ENCODE peak calls at places on chromosomes 12 and 14, in four cellular contexts. X, N, Y and L are unnamed samples.

GRCh38 chr12:56300644-56301464 is 724 bp upstream of the CS start:
- DNase-seq in X (no peak), N (peak), Y (peak), L (no peak)

GRCh38 chr12:3913278-3913677 is 40.1 kb upstream of the PARP11 start:
- DNase-seq in X (no peak), N (no peak), Y (no peak), L (no peak)

GRCh38 chr12:79690606-79691298 is at the start of gene PAWR:
- DNase-seq in X (peak), N (peak), Y (peak), L (peak)

GRCh38 chr14:72948481-72949138 is 22.3 kb downstream of the DCAF4 start:
- DNase-seq in X (peak), N (peak), Y (peak), L (peak)

GRCh38 chr14:26960049-26960688 is 362.3 kb upstream of the NOVA1 start:
- DNase-seq in X (no peak), N (no peak), Y (peak), L (no peak)

GRCh38 chr12:122896662-122897061 is 738 bp upstream of the VPS37B start:
- DNase-seq in X (no peak), N (no peak), Y (no peak), L (no peak)

GRCh38 chr12:3527181-3527580 is 36.2 kb downstream of the PRMT8 start:
- DNase-seq in X (peak), N (no peak), Y (no peak), L (no peak)

GRCh38 chr14:80996049-80996901 is 40.9 kb downstream of the TSHR start:
- DNase-seq in X (peak), N (no peak), Y (peak), L (no peak)

GRCh38 chr14:61444215-61444768 is 122.9 kb downstream of the PRKCH start:
- DNase-seq in X (no peak), N (no peak), Y (no peak), L (no peak)

GRCh38 chr14:74524076-74524812 is 30.7 kb downstream of the ISCA2 start:
- DNase-seq in X (peak), N (no peak), Y (no peak), L (no peak)

GRCh38 chr12:1630827-1631591 is 2.0 kb downstream of the WNT5B start:
- DNase-seq in X (peak), N (peak), Y (peak), L (peak)

GRCh38 chr12:66932126-66932525 is 253.2 kb upstream of the GRIP1 start:
- DNase-seq in X (no peak), N (no peak), Y (no peak), L (no peak)

GRCh38 chr14:54669759-54670630 is 103.1 kb downstream of the SAMD4A start:
- DNase-seq in X (peak), N (no peak), Y (no peak), L (no peak)

GRCh38 chr14:80136358-80136757 is 74.9 kb downstream of the DIO2 start:
- DNase-seq in X (peak), N (no peak), Y (peak), L (no peak)

GRCh38 chr12:120468846-120469449 is 600 bp downstream of the SRSF9 start:
- DNase-seq in X (peak), N (no peak), Y (no peak), L (no peak)

GRCh38 chr14:102020058-102020971 is 55.9 kb downstream of the DYNC1H1 start:
- DNase-seq in X (peak), N (no peak), Y (no peak), L (no peak)

GRCh38 chr14:71247106-71247505 is 339.8 kb downstream of the PCNX1 start:
- DNase-seq in X (peak), N (no peak), Y (no peak), L (no peak)

GRCh38 chr14:100393362-100393761 is 70.2 kb downstream of the SLC25A47 start:
- DNase-seq in X (no peak), N (no peak), Y (peak), L (no peak)

GRCh38 chr14:64861916-64862315 is 17.8 kb downstream of the SPTB start:
- DNase-seq in X (no peak), N (no peak), Y (peak), L (no peak)

GRCh38 chr14:103600503-103600902 is 28.5 kb upstream of the KLC1 start:
- DNase-seq in X (no peak), N (no peak), Y (peak), L (no peak)

GRCh38 chr12:56990648-56991318 is 15.6 kb downstream of the ZBTB39 start:
- DNase-seq in X (no peak), N (peak), Y (no peak), L (peak)

GRCh38 chr12:96814200-96814599 is 92.9 kb upstream of the NEDD1 start:
- DNase-seq in X (peak), N (no peak), Y (no peak), L (no peak)

GRCh38 chr14:102795060-102795925 is 18.0 kb downstream of the TRAF3 start:
- DNase-seq in X (peak), N (no peak), Y (peak), L (no peak)

GRCh38 chr12:67804168-67804567 is 155.6 kb downstream of the DYRK2 start:
- DNase-seq in X (no peak), N (no peak), Y (no peak), L (no peak)

GRCh38 chr14:50447491-50447890 is 50.8 kb upstream of the CDKL1 start:
- DNase-seq in X (peak), N (no peak), Y (no peak), L (no peak)

GRCh38 chr14:21039059-21039422 is 3.1 kb upstream of the RNASE7 start:
- DNase-seq in X (peak), N (peak), Y (peak), L (peak)

GRCh38 chr12:78002878-78003277 is 172.2 kb downstream of the NAV3 start:
- DNase-seq in X (peak), N (no peak), Y (no peak), L (no peak)

GRCh38 chr14:33596211-33597080 is 354.4 kb downstream of the EGLN3 start:
- DNase-seq in X (no peak), N (no peak), Y (no peak), L (no peak)

GRCh38 chr12:99212275-99212674 is 435.3 kb upstream of the GARIN6 start:
- DNase-seq in X (no peak), N (no peak), Y (no peak), L (no peak)

GRCh38 chr12:68761442-68761812 is 15.5 kb downstream of the SLC35E3 start:
- DNase-seq in X (no peak), N (no peak), Y (no peak), L (no peak)

GRCh38 chr14:102498005-102498677 is 11.4 kb downstream of the ANKRD9 start:
- DNase-seq in X (no peak), N (peak), Y (peak), L (peak)

GRCh38 chr14:57871487-57872080 is 5.7 kb upstream of the SLC35F4 start:
- DNase-seq in X (peak), N (peak), Y (peak), L (peak)

GRCh38 chr14:92991536-92991935 is 68.6 kb downstream of the CHGA start:
- DNase-seq in X (no peak), N (no peak), Y (no peak), L (no peak)
- H3K18ac ChIP-seq in X (no peak), N (no peak), Y (no peak), L (no peak)

DNA sequence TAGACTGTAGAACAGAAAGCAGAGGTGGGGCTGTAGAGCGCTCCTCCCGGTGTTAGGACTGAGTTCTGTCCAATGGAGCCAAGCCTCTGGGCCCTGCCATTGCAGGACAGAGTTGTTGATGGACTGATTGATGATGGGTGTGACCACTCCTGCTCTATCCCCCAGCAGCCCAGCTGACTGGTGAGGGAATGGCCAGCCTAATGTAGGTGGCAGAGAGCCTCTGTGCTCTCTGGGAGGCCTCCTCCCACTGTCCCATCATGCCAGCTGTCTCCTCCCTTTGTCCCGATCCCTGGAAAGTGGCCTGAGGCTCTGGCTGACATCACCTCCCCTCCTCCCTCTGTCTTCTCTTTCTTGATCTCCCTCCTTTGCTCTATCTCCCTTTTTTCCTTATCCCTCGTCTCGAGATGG is 804 bp downstream of the EFS start:
- DNase-seq in X (no peak), N (no peak), Y (peak), L (peak)
- H3K9ac ChIP-seq in X (peak), N (peak), Y (peak), L (no peak)

DNA sequence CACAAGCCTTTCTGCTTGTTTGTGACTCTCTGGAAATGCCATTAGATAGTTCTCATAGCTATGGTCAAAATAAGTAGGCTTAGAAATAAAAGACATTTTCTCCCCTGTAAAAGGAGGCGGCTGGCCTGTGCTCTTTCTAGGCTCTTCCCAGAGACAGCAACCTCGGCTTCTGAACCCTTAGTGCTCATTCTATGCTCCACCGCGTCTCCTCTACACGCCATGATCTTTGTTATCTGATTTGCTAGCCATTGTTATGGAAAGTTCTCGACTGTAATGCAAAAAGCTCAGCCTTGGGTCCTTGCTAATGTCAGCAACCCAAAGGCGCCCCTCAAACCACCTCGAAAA is 64.5 kb downstream of the CRADD start:
- DNase-seq in X (no peak), N (peak), Y (peak), L (peak)
- H3K56ac ChIP-seq in X (peak), N (no peak), Y (peak), L (no peak)

GRCh38 chr12:113684053-113684907 is 212.6 kb upstream of the LHX5 start:
- DNase-seq in X (peak), N (no peak), Y (peak), L (peak)
- H3K18ac ChIP-seq in X (no peak), N (no peak), Y (no peak), L (no peak)